ENCODE peak calls at places on chromosomes 12 and 14, in six cellular contexts. One of them, this sample, is unnamed.

GRCh38 chr12:111748867-111749266 is 17.9 kb upstream of the ALDH2 start:
- DNase-seq in fibroblast of villous mesenchyme: no peak
- DNase-seq in CD4-positive, alpha-beta T cell: no peak
- DNase-seq in AG04450: no peak
- DNase-seq in Calu3: no peak
- DNase-seq in heart left ventricle: no peak
- DNase-seq in this sample: no peak

GRCh38 chr12:30166416-30166815 is 382.7 kb upstream of the TMTC1 start:
- DNase-seq in fibroblast of villous mesenchyme: no peak
- DNase-seq in CD4-positive, alpha-beta T cell: no peak
- DNase-seq in AG04450: no peak
- DNase-seq in Calu3: no peak
- DNase-seq in heart left ventricle: no peak
- DNase-seq in this sample: no peak

GRCh38 chr14:32808574-32809098 is 130.0 kb upstream of the NPAS3 start:
- DNase-seq in fibroblast of villous mesenchyme: peak
- DNase-seq in CD4-positive, alpha-beta T cell: no peak
- DNase-seq in AG04450: no peak
- DNase-seq in Calu3: no peak
- DNase-seq in heart left ventricle: no peak
- DNase-seq in this sample: no peak

GRCh38 chr12:51188359-51189051 is 15.6 kb upstream of the TFCP2 start:
- DNase-seq in fibroblast of villous mesenchyme: no peak
- DNase-seq in CD4-positive, alpha-beta T cell: no peak
- DNase-seq in AG04450: no peak
- DNase-seq in Calu3: no peak
- DNase-seq in heart left ventricle: no peak
- DNase-seq in this sample: no peak

GRCh38 chr12:30643366-30643765 is 52.3 kb downstream of the IPO8 start:
- DNase-seq in fibroblast of villous mesenchyme: no peak
- DNase-seq in CD4-positive, alpha-beta T cell: no peak
- DNase-seq in AG04450: no peak
- DNase-seq in Calu3: peak
- DNase-seq in heart left ventricle: no peak
- DNase-seq in this sample: no peak

GRCh38 chr12:32756476-32757158 is 920 bp upstream of the YARS2 start:
- DNase-seq in fibroblast of villous mesenchyme: no peak
- DNase-seq in CD4-positive, alpha-beta T cell: no peak
- DNase-seq in AG04450: no peak
- DNase-seq in Calu3: no peak
- DNase-seq in heart left ventricle: no peak
- DNase-seq in this sample: no peak

GRCh38 chr14:50397461-50398196 is 948 bp upstream of the CDKL1 start:
- DNase-seq in fibroblast of villous mesenchyme: no peak
- DNase-seq in CD4-positive, alpha-beta T cell: no peak
- DNase-seq in AG04450: no peak
- DNase-seq in Calu3: peak
- DNase-seq in heart left ventricle: no peak
- DNase-seq in this sample: no peak

GRCh38 chr12:2624543-2625266 is 170.1 kb upstream of the FKBP4 start:
- DNase-seq in fibroblast of villous mesenchyme: peak
- DNase-seq in CD4-positive, alpha-beta T cell: no peak
- DNase-seq in AG04450: no peak
- DNase-seq in Calu3: no peak
- DNase-seq in heart left ventricle: no peak
- DNase-seq in this sample: no peak

GRCh38 chr12:49626169-49626835 is 2.9 kb downstream of the PRPF40B start:
- DNase-seq in fibroblast of villous mesenchyme: no peak
- DNase-seq in CD4-positive, alpha-beta T cell: no peak
- DNase-seq in AG04450: no peak
- DNase-seq in Calu3: no peak
- DNase-seq in heart left ventricle: no peak
- DNase-seq in this sample: no peak
- TF ChIP-seq CTCF in fibroblast of villous mesenchyme: peak
- TF ChIP-seq CTCF in CD4-positive, alpha-beta T cell: peak
- TF ChIP-seq CTCF in AG04450: peak
- TF ChIP-seq CTCF in Calu3: no peak
- TF ChIP-seq CTCF in heart left ventricle: no peak
- TF ChIP-seq CTCF in this sample: no peak

GRCh38 chr14:73236157-73236556 is 1.1 kb upstream of the PAPLN start:
- DNase-seq in fibroblast of villous mesenchyme: no peak
- DNase-seq in CD4-positive, alpha-beta T cell: no peak
- DNase-seq in AG04450: no peak
- DNase-seq in Calu3: no peak
- DNase-seq in heart left ventricle: no peak
- DNase-seq in this sample: no peak
- TF ChIP-seq CTCF in fibroblast of villous mesenchyme: no peak
- TF ChIP-seq CTCF in CD4-positive, alpha-beta T cell: no peak
- TF ChIP-seq CTCF in AG04450: no peak
- TF ChIP-seq CTCF in Calu3: no peak
- TF ChIP-seq CTCF in heart left ventricle: no peak
- TF ChIP-seq CTCF in this sample: no peak

GRCh38 chr12:13941258-13942249 is 39.8 kb downstream of the GRIN2B start:
- DNase-seq in fibroblast of villous mesenchyme: peak
- DNase-seq in CD4-positive, alpha-beta T cell: no peak
- DNase-seq in AG04450: no peak
- DNase-seq in Calu3: peak
- DNase-seq in heart left ventricle: no peak
- DNase-seq in this sample: peak
- TF ChIP-seq CTCF in fibroblast of villous mesenchyme: peak
- TF ChIP-seq CTCF in CD4-positive, alpha-beta T cell: no peak
- TF ChIP-seq CTCF in AG04450: no peak
- TF ChIP-seq CTCF in Calu3: peak
- TF ChIP-seq CTCF in heart left ventricle: peak
- TF ChIP-seq CTCF in this sample: peak

GRCh38 chr14:22052795-22053194 is 379.2 kb upstream of the OR4E1 start:
- DNase-seq in fibroblast of villous mesenchyme: no peak
- DNase-seq in CD4-positive, alpha-beta T cell: peak
- DNase-seq in AG04450: no peak
- DNase-seq in Calu3: no peak
- DNase-seq in heart left ventricle: no peak
- DNase-seq in this sample: no peak

GRCh38 chr14:22046063-22046462 is 372.4 kb upstream of the OR4E1 start:
- DNase-seq in fibroblast of villous mesenchyme: no peak
- DNase-seq in CD4-positive, alpha-beta T cell: no peak
- DNase-seq in AG04450: no peak
- DNase-seq in Calu3: no peak
- DNase-seq in heart left ventricle: no peak
- DNase-seq in this sample: no peak

GRCh38 chr14:22044193-22044592 is 370.6 kb upstream of the OR4E1 start:
- DNase-seq in fibroblast of villous mesenchyme: no peak
- DNase-seq in CD4-positive, alpha-beta T cell: no peak
- DNase-seq in AG04450: no peak
- DNase-seq in Calu3: no peak
- DNase-seq in heart left ventricle: no peak
- DNase-seq in this sample: no peak

DNA sequence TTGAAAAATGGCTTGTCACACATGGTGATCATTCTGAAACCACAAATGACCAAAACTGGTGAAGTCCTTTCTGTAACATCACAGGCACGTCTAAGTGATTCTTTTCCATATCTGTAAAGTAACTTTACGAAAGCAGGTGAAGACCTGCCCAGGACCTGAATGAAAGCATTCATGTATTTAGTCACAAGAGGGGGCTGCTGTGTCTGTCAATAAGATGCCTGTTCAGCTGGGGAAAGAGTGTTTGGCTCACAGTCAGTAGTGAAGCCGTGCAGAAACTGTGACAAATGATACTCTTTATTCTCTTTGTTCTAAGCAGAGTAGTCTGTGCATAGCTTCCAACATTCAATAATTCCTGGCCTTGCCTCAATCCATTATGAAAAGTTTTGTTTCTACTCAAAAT is 373.5 kb upstream of the OR4E1 start:
- DNase-seq in fibroblast of villous mesenchyme: no peak
- DNase-seq in CD4-positive, alpha-beta T cell: peak
- DNase-seq in AG04450: no peak
- DNase-seq in Calu3: peak
- DNase-seq in heart left ventricle: no peak
- DNase-seq in this sample: no peak
- TF ChIP-seq CTCF in fibroblast of villous mesenchyme: no peak
- TF ChIP-seq CTCF in CD4-positive, alpha-beta T cell: peak
- TF ChIP-seq CTCF in AG04450: no peak
- TF ChIP-seq CTCF in Calu3: no peak
- TF ChIP-seq CTCF in heart left ventricle: no peak
- TF ChIP-seq CTCF in this sample: peak

GRCh38 chr12:132746621-132747020 is 15.0 kb downstream of the ANKLE2 start:
- DNase-seq in fibroblast of villous mesenchyme: peak
- DNase-seq in CD4-positive, alpha-beta T cell: no peak
- DNase-seq in AG04450: no peak
- DNase-seq in Calu3: no peak
- DNase-seq in heart left ventricle: no peak
- DNase-seq in this sample: no peak
- TF ChIP-seq CTCF in fibroblast of villous mesenchyme: no peak
- TF ChIP-seq CTCF in CD4-positive, alpha-beta T cell: no peak
- TF ChIP-seq CTCF in AG04450: no peak
- TF ChIP-seq CTCF in Calu3: no peak
- TF ChIP-seq CTCF in heart left ventricle: no peak
- TF ChIP-seq CTCF in this sample: no peak

DNA sequence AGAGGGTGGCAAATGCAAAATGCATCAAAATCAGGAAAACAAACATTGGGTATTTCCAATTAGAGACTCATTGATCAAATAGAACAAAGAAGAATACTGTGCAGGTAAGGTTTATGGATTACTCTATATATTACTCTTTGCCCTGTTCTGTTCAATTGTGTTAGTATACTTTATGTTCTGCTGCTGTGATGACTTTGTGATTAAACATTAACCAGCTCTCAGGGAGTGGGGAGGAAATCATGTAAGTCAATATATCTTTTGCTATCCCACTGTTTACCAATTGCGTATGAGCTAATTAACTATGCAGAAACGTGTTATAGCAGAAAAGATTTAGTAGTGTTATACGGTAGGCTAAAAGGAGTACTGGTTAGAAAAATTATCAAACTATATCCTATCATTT is 129.4 kb downstream of the PDE3A start:
- DNase-seq in fibroblast of villous mesenchyme: no peak
- DNase-seq in CD4-positive, alpha-beta T cell: no peak
- DNase-seq in AG04450: no peak
- DNase-seq in Calu3: no peak
- DNase-seq in heart left ventricle: no peak
- DNase-seq in this sample: no peak
- TF ChIP-seq CTCF in fibroblast of villous mesenchyme: no peak
- TF ChIP-seq CTCF in CD4-positive, alpha-beta T cell: no peak
- TF ChIP-seq CTCF in AG04450: no peak
- TF ChIP-seq CTCF in Calu3: no peak
- TF ChIP-seq CTCF in heart left ventricle: no peak
- TF ChIP-seq CTCF in this sample: no peak

DNA sequence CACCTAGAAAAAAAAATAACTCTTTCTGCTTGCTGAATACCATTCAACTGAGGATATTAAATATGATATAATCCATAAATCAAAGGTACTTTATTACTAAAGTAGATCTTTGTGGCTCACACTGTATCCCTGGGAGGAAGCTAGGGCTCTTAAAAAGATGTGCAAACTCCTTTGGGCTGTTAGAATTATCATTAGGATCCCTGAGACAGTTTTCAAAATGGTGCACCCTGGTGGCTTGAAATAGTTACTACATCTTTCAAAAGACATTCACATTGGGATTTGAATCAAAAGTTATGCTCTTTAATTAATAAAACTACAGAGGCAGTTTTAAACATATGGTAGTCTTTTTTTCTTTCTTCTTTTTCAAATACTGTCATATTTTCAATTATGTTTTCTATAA is 228.5 kb upstream of the G2E3 start:
- DNase-seq in fibroblast of villous mesenchyme: peak
- DNase-seq in CD4-positive, alpha-beta T cell: no peak
- DNase-seq in AG04450: no peak
- DNase-seq in Calu3: no peak
- DNase-seq in heart left ventricle: no peak
- DNase-seq in this sample: no peak
- TF ChIP-seq CTCF in fibroblast of villous mesenchyme: peak
- TF ChIP-seq CTCF in CD4-positive, alpha-beta T cell: no peak
- TF ChIP-seq CTCF in AG04450: peak
- TF ChIP-seq CTCF in Calu3: no peak
- TF ChIP-seq CTCF in heart left ventricle: no peak
- TF ChIP-seq CTCF in this sample: peak

DNA sequence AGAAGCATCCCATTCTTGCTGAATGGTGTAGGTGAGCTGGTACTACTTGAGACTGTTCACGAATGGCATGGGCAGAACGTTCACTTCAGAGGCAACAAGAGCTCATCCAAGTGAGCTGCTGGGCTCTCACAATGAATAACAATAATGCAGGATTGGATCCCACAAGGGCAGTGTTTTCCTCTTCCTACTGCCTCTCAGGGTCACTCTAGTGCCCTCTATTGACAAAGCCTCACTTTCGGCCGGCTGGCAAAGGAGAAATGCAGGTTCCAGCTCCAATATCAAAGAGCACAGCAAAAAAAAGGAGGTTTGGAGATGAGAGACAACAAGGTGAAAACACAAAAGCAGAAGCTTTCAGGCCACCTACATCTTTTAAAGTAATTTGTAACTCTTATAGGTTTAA is 74.6 kb upstream of the MYF6 start:
- DNase-seq in fibroblast of villous mesenchyme: no peak
- DNase-seq in CD4-positive, alpha-beta T cell: no peak
- DNase-seq in AG04450: no peak
- DNase-seq in Calu3: peak
- DNase-seq in heart left ventricle: no peak
- DNase-seq in this sample: no peak
- TF ChIP-seq CTCF in fibroblast of villous mesenchyme: peak
- TF ChIP-seq CTCF in CD4-positive, alpha-beta T cell: no peak
- TF ChIP-seq CTCF in AG04450: no peak
- TF ChIP-seq CTCF in Calu3: no peak
- TF ChIP-seq CTCF in heart left ventricle: no peak
- TF ChIP-seq CTCF in this sample: peak

GRCh38 chr12:128381537-128381936 is 114.6 kb downstream of the TMEM132C start:
- DNase-seq in fibroblast of villous mesenchyme: no peak
- DNase-seq in CD4-positive, alpha-beta T cell: no peak
- DNase-seq in AG04450: no peak
- DNase-seq in Calu3: no peak
- DNase-seq in heart left ventricle: no peak
- DNase-seq in this sample: no peak
- TF ChIP-seq CTCF in fibroblast of villous mesenchyme: no peak
- TF ChIP-seq CTCF in CD4-positive, alpha-beta T cell: no peak
- TF ChIP-seq CTCF in AG04450: no peak
- TF ChIP-seq CTCF in Calu3: no peak
- TF ChIP-seq CTCF in heart left ventricle: no peak
- TF ChIP-seq CTCF in this sample: peak

This sample was measured in D721Med.